ENCODE peak calls at places on chromosomes 1 and 21, in eight cellular contexts. O is neural crest cell; U is lower leg skin; B is aorta; K is sigmoid colon; H is AG10803; I is activated T-cell treated with anti-CD3 and anti-CD28 coated beads, Interleukin-2, amount 50 U/mL, for 72 hours; W is CD8-positive, alpha-beta memory T cell. X is an unnamed sample.

GRCh38 chr1:60234761-60235160 is 161.2 kb upstream of the C1orf87 start:
- DNase-seq in K (no peak), H (peak), W (no peak), U (no peak), B (no peak), O (no peak), I (no peak), X (no peak)

GRCh38 chr1:41666991-41667631 is 182.6 kb upstream of the EDN2 start:
- DNase-seq in K (no peak), H (peak), I (peak), O (no peak), B (no peak), W (peak), U (no peak), X (peak)

GRCh38 chr1:221777434-221778072 is 35.7 kb upstream of the DUSP10 start:
- DNase-seq in K (no peak), O (no peak), H (no peak), W (peak), I (peak), B (no peak), U (no peak), X (no peak)

GRCh38 chr1:3695326-3696217 is 43.3 kb downstream of the TP73 start:
- DNase-seq in I (peak), U (no peak), B (no peak), O (peak), H (peak), K (no peak), W (no peak), X (peak)

GRCh38 chr1:216054593-216054992 is 368.7 kb downstream of the USH2A start:
- DNase-seq in I (no peak), W (no peak), O (no peak), H (no peak), B (no peak), K (no peak), U (no peak), X (no peak)

GRCh38 chr1:109767596-109768334 is 4.0 kb upstream of the EPS8L3 start:
- DNase-seq in K (no peak), O (no peak), U (peak), B (peak), W (no peak), H (no peak), I (no peak), X (peak)

GRCh38 chr1:244424649-244425334 is 26.9 kb downstream of the ADSS2 start:
- DNase-seq in W (no peak), O (no peak), I (no peak), B (no peak), K (no peak), U (no peak), H (no peak), X (no peak)

GRCh38 chr1:6423321-6423999 is 1.1 kb upstream of the ESPN start:
- DNase-seq in O (no peak), W (peak), I (peak), B (no peak), H (peak), U (no peak), K (no peak), X (peak)

GRCh38 chr1:178052650-178053461 is 41.0 kb upstream of the RASAL2 start:
- DNase-seq in K (no peak), B (no peak), W (no peak), H (peak), I (no peak), U (no peak), O (no peak), X (no peak)

GRCh38 chr21:18801468-18801867 is 397.9 kb upstream of the TMPRSS15 start:
- DNase-seq in O (no peak), U (no peak), B (no peak), H (no peak), K (no peak), W (no peak), I (no peak), X (no peak)

GRCh38 chr1:160189649-160190625 is at the start of gene CASQ1:
- DNase-seq in U (no peak), W (no peak), B (peak), I (no peak), H (no peak), O (no peak), K (peak), X (no peak)

GRCh38 chr21:39004776-39005605 is 178.3 kb downstream of the PSMG1 start:
- DNase-seq in W (no peak), I (peak), U (no peak), K (peak), B (no peak), O (no peak), H (peak), X (no peak)

GRCh38 chr1:109257682-109258421 is 8.5 kb downstream of the CELSR2 start:
- DNase-seq in I (no peak), B (no peak), H (no peak), K (no peak), W (no peak), U (no peak), O (no peak), X (no peak)

GRCh38 chr1:41072051-41072450 is 50.5 kb upstream of the SLFNL1 start:
- DNase-seq in H (peak), I (no peak), O (no peak), B (no peak), U (no peak), W (no peak), K (no peak), X (no peak)

GRCh38 chr1:55718758-55719671 is 503.9 kb upstream of the USP24 start:
- DNase-seq in U (peak), K (peak), O (no peak), W (no peak), H (peak), B (peak), I (no peak), X (no peak)

GRCh38 chr1:240306673-240307072 is 215.0 kb downstream of the FMN2 start:
- DNase-seq in I (no peak), B (no peak), H (peak), W (no peak), K (no peak), U (no peak), O (no peak), X (no peak)

GRCh38 chr1:169683661-169684060 is 27.8 kb downstream of the SELL start:
- DNase-seq in I (no peak), W (no peak), H (no peak), U (no peak), K (no peak), O (no peak), B (no peak), X (no peak)

GRCh38 chr1:43285269-43285986 is at the start of gene C1orf210:
- DNase-seq in I (no peak), B (peak), U (peak), K (peak), O (no peak), W (no peak), H (no peak), X (peak)

GRCh38 chr1:155226910-155227260 is 18.4 kb downstream of the MTX1 start:
- DNase-seq in I (peak), B (peak), K (no peak), W (no peak), U (no peak), H (peak), O (peak), X (peak)

GRCh38 chr1:202858789-202859414 is 30.0 kb downstream of the RABIF start:
- DNase-seq in I (no peak), U (no peak), K (peak), W (no peak), B (no peak), H (peak), O (no peak), X (no peak)

GRCh38 chr1:210143465-210144062 is 89.0 kb upstream of the SERTAD4 start:
- DNase-seq in I (peak), K (peak), B (peak), U (peak), H (peak), O (peak), W (no peak), X (no peak)

GRCh38 chr1:155140630-155140953 is 261 bp upstream of the DPM3 start:
- DNase-seq in I (no peak), K (no peak), O (no peak), W (no peak), B (no peak), U (no peak), H (no peak), X (no peak)

GRCh38 chr1:229579101-229579651 is 20.7 kb upstream of the ABCB10 start:
- DNase-seq in O (peak), B (no peak), W (no peak), K (peak), I (no peak), H (peak), U (no peak), X (no peak)

GRCh38 chr1:155858805-155859233 is 548 bp upstream of the SYT11 start:
- DNase-seq in O (no peak), H (peak), U (no peak), W (no peak), B (no peak), K (no peak), I (peak), X (no peak)

GRCh38 chr1:215682232-215682631 is 115.1 kb downstream of the KCTD3 start:
- DNase-seq in O (no peak), K (no peak), I (no peak), B (no peak), U (no peak), W (no peak), H (no peak), X (no peak)

GRCh38 chr1:224929335-224930237 is at the start of gene DNAH14:
- DNase-seq in O (peak), U (peak), W (no peak), H (peak), B (peak), I (peak), K (peak), X (peak)

GRCh38 chr1:203088441-203088840 is 2.6 kb upstream of the MYOG start:
- DNase-seq in B (no peak), W (no peak), I (no peak), K (no peak), H (no peak), O (no peak), U (peak), X (no peak)